ENCODE peak calls at places on chromosomes 6 and 20, in eight cellular contexts. J is HL-60, A is HCT116, U is transverse colon, S is prostate gland, O is HepG2, Q is GM12891, Y is GM12878. M is an unnamed sample.

GRCh38 chr20:24704899-24705298 is 235.5 kb downstream of the SYNDIG1 start:
- DNase-seq in S (no peak), Y (no peak), U (no peak), Q (no peak), A (no peak), J (no peak), O (no peak), M (no peak)

GRCh38 chr6:41723178-41723935 is 12.1 kb downstream of the TFEB start:
- DNase-seq in A (no peak), O (peak; percentile 77), Y (no peak), U (peak; percentile 70), S (peak; percentile 40), Q (peak; percentile 84), J (peak; percentile 98), M (peak; percentile 72)

GRCh38 chr20:17036546-17036945 is 190.3 kb upstream of the PCSK2 start:
- DNase-seq in U (no peak), J (no peak), A (no peak), Q (no peak), O (no peak), Y (no peak), S (no peak), M (no peak)

GRCh38 chr6:41624621-41625365 is 13.5 kb upstream of the MDFI start:
- DNase-seq in J (no peak), Q (no peak), U (no peak), O (no peak), S (no peak), Y (no peak), A (no peak), M (no peak)

GRCh38 chr20:32535953-32536823 is 48.9 kb downstream of the NOL4L start:
- DNase-seq in U (peak; percentile 85), S (no peak), O (peak; percentile 79), J (peak; percentile 35), Y (no peak), A (peak; percentile 7), Q (peak; percentile 82), M (no peak)

GRCh38 chr6:26254666-26255176 is 110.3 kb upstream of the BTN3A2 start:
- DNase-seq in Y (no peak), J (no peak), O (no peak), S (no peak), U (no peak), Q (no peak), A (no peak), M (no peak)

GRCh38 chr6:1527098-1527497 is 82.6 kb upstream of the FOXC1 start:
- DNase-seq in A (no peak), U (peak; percentile 24), Y (no peak), O (no peak), J (no peak), S (peak; percentile 77), Q (peak; percentile 38), M (peak; percentile 80)

GRCh38 chr6:80640176-80640575 is 533.7 kb downstream of the BCKDHB start:
- DNase-seq in A (no peak), Q (no peak), J (no peak), Y (no peak), S (no peak), U (no peak), O (no peak), M (no peak)

GRCh38 chr20:9040874-9041524 is 27.9 kb upstream of the PLCB4 start:
- DNase-seq in Q (no peak), O (no peak), Y (no peak), S (no peak), J (no peak), A (no peak), U (no peak), M (no peak)

GRCh38 chr20:59194023-59194935 is 30.7 kb downstream of the ZNF831 start:
- DNase-seq in J (no peak), S (no peak), U (no peak), A (no peak), Q (no peak), O (no peak), Y (no peak), M (no peak)

GRCh38 chr6:71107935-71108420 is 151.1 kb upstream of the B3GAT2 start:
- DNase-seq in J (no peak), U (no peak), Q (no peak), Y (no peak), A (peak; percentile 3), S (no peak), O (no peak), M (no peak)

GRCh38 chr6:42352856-42353564 is 98.7 kb downstream of the TRERF1 start:
- DNase-seq in A (peak; percentile 31), Y (no peak), O (no peak), Q (no peak), S (no peak), J (no peak), U (no peak), M (no peak)

GRCh38 chr20:52303281-52303950 is 111.8 kb upstream of the ZFP64 start:
- DNase-seq in A (no peak), Q (no peak), S (no peak), O (no peak), Y (no peak), J (no peak), U (no peak), M (no peak)

DNA sequence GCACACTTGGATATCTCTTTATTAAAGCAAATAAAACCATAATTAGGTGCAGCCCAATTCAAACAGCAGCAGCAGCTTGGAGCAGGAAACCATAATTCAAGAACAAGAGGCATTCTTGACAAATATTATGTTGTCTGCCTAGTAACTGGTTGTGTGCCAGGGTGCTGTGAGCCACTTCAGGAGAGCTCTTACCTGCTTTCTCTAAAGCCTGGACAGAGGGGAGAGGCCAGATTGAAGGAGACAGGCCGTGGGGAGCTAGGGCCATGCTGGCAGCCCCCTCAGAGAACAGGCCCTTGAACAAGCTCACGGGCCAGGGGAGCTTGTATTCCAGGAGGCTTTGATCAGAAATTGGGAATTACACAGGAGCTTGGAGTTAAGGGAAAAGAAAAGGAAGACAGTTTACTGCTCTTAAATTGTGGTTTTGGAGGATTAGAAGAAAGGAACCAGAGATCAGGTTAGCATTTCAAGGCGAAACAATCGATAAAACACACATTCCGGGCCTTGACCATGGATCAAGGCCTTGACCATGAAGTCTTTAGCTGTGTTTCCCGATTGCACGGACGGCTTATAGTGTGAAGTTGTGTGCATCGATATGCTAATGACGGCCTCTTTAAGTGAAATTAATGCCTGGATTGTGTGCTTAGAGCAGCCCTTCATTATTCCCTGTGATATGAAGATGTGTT is 69.8 kb upstream of the NKX2-2 start:
- DNase-seq in S (no peak), J (no peak), Q (no peak), U (no peak), O (no peak), Y (no peak), A (no peak), M (no peak)
- TF ChIP-seq POLR2AphosphoS5 in S (no peak), J (no peak), Q (no peak), U (no peak), O (no peak), Y (no peak), A (no peak), M (no peak)

DNA sequence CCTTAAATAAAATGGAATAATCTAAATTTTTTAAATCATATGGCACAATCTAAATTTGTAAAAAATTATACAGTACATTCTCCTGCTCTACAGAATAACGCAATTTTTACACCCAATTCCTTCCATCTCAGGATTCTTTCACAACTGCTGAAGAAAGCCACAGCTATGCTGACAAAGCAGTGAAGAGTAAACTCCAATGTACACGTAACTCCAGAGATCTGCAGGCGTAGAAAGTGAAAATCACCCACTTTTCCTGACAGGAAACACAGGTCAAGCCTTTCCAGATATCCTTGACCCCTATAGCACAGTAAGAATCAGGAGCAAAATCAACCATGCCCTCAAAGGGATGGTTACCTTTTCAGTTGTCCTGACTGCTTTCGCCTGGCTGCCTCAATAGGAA is 27.4 kb downstream of the EPHA7 start:
- DNase-seq in Q (no peak), A (no peak), U (no peak), J (no peak), O (no peak), Y (no peak), S (no peak), M (no peak)
- TF ChIP-seq POLR2AphosphoS5 in Q (no peak), A (no peak), U (no peak), J (no peak), O (no peak), Y (no peak), S (no peak), M (no peak)

DNA sequence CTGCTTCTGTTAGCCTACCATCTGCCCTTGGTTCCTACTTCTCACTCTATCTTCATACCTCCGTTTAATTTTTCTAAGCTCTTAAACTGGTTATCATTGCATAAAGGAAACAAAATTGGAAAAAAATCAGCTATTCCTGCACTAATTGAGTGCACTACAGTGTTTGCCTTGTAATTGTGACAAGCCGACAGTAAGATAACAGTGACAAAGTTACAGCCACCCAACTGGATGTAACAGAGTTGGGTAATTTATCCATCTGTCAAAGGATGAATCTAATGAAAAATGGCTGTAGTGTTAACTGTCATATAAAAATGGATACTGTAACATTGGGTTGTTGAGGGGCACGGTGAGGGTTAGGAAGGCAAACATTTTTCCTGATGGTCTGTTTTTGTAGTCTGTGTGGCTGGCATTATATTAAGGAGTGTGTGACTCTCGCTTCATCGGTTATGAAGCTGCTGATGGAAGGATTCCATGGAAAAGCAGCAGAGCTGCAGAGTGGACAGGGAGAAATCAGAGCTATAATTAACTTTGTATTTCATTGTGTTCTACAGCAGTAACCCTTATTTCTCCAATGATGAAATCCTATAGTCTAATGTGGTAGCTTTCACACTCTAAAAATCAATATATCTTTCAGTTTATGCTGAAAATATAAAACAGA is 12.7 kb downstream of the PBOV1 start:
- DNase-seq in J (no peak), A (no peak), U (no peak), O (no peak), Q (no peak), S (no peak), Y (no peak), M (no peak)
- TF ChIP-seq POLR2AphosphoS5 in J (no peak), A (no peak), U (no peak), O (no peak), Q (no peak), S (no peak), Y (no peak), M (no peak)

GRCh38 chr20:21713470-21713869 is 8.0 kb downstream of the PAX1 start:
- DNase-seq in O (no peak), J (no peak), A (no peak), U (no peak), Y (no peak), S (no peak), Q (no peak), M (no peak)

GRCh38 chr20:21714297-21715192 is 9.1 kb downstream of the PAX1 start:
- DNase-seq in J (no peak), A (no peak), O (no peak), Y (no peak), U (no peak), S (no peak), Q (no peak), M (no peak)

GRCh38 chr20:21712443-21713059 is 7.1 kb downstream of the PAX1 start:
- DNase-seq in S (no peak), A (no peak), J (no peak), O (no peak), Y (no peak), Q (no peak), U (no peak), M (no peak)

GRCh38 chr20:21715193-21715881 is 9.9 kb downstream of the PAX1 start:
- DNase-seq in S (no peak), J (no peak), A (no peak), U (no peak), Q (no peak), O (no peak), Y (no peak), M (no peak)

GRCh38 chr20:21713901-21714296 is 8.4 kb downstream of the PAX1 start:
- DNase-seq in U (no peak), A (no peak), J (no peak), S (no peak), Q (no peak), Y (no peak), O (no peak), M (no peak)
- TF ChIP-seq POLR2AphosphoS5 in U (no peak), A (no peak), J (no peak), S (no peak), Q (no peak), Y (no peak), O (no peak), M (no peak)

M was measured in breast epithelium.